ENCODE peak calls at places on chromosome 1, in eight cellular contexts. L is uterus, Q is neural progenitor cell, H is foreskin fibroblast, W is Peyer's patch, R is mucosa of descending colon, A is IMR-90, M is cardiac fibroblast. Z is an unnamed sample.

GRCh38 chr1:192952646-192953045 is 106.5 kb downstream of the UCHL5 start:
- DNase-seq in R (no peak), Q (no peak), L (no peak), A (peak; percentile 33), M (peak; percentile 73), H (peak; percentile 54), W (no peak), Z (peak; percentile 22)

GRCh38 chr1:156898151-156898550 is 4.6 kb downstream of the PEAR1 start:
- DNase-seq in W (no peak), Q (no peak), A (peak; percentile 72), R (no peak), M (peak; percentile 78), L (peak; percentile 60), H (peak; percentile 51), Z (no peak)

GRCh38 chr1:219304227-219305226 is 130.8 kb downstream of the LYPLAL1 start:
- DNase-seq in L (no peak), R (no peak), A (peak; percentile 67), M (peak; percentile 91), Q (no peak), W (no peak), H (peak; percentile 81), Z (no peak)

GRCh38 chr1:9201421-9202239 is 32.9 kb upstream of the H6PD start:
- DNase-seq in A (peak; percentile 86), M (peak; percentile 72), L (no peak), H (peak; percentile 84), W (no peak), R (no peak), Q (peak; percentile 61), Z (peak; percentile 57)

GRCh38 chr1:241857131-241857530 is 9.1 kb downstream of the EXO1 start:
- DNase-seq in L (no peak), A (no peak), M (no peak), Q (no peak), H (peak; percentile 55), R (no peak), W (no peak), Z (no peak)

GRCh38 chr1:240888039-240888786 is 276.3 kb upstream of the GREM2 start:
- DNase-seq in M (peak; percentile 23), A (no peak), Q (peak; percentile 65), L (no peak), W (no peak), H (peak; percentile 24), R (peak; percentile 48), Z (no peak)

GRCh38 chr1:6445062-6445763 is 20.6 kb downstream of the ESPN start:
- DNase-seq in R (peak; percentile 76), A (peak; percentile 15), H (peak; percentile 58), L (no peak), Q (peak; percentile 72), M (peak; percentile 56), W (no peak), Z (no peak)

GRCh38 chr1:30286984-30287839 is 436.2 kb downstream of the MATN1 start:
- DNase-seq in Q (no peak), R (no peak), H (no peak), W (no peak), L (no peak), M (no peak), A (no peak), Z (no peak)

GRCh38 chr1:30375156-30375555 is 348.2 kb downstream of the MATN1 start:
- DNase-seq in R (no peak), A (no peak), H (no peak), Q (no peak), M (no peak), L (no peak), W (peak; percentile 9), Z (no peak)

GRCh38 chr1:1768249-1768992 is 9.8 kb downstream of the NADK start:
- DNase-seq in A (no peak), H (no peak), Q (no peak), R (no peak), L (no peak), W (no peak), M (no peak), Z (no peak)

GRCh38 chr1:167165948-167166702 is 54.6 kb upstream of the POU2F1 start:
- DNase-seq in M (no peak), R (peak; percentile 59), H (no peak), W (no peak), Q (peak; percentile 92), A (no peak), L (no peak), Z (no peak)

GRCh38 chr1:58581641-58582040 is 4.6 kb upstream of the TACSTD2 start:
- DNase-seq in Q (no peak), A (no peak), H (no peak), W (no peak), R (no peak), M (no peak), L (no peak), Z (no peak)

GRCh38 chr1:58585166-58585565 is 8.1 kb upstream of the TACSTD2 start:
- DNase-seq in Q (no peak), M (peak; percentile 10), H (peak; percentile 17), W (no peak), R (no peak), A (no peak), L (no peak), Z (no peak)

GRCh38 chr1:58584082-58584895 is 7.2 kb upstream of the TACSTD2 start:
- DNase-seq in R (no peak), H (peak; percentile 96), W (peak; percentile 25), L (peak; percentile 89), M (peak; percentile 96), Q (no peak), A (peak; percentile 96), Z (peak; percentile 94)

GRCh38 chr1:58585591-58586151 is 8.6 kb upstream of the TACSTD2 start:
- DNase-seq in H (peak; percentile 39), M (peak; percentile 58), W (no peak), A (peak; percentile 56), Q (no peak), R (no peak), L (peak; percentile 49), Z (no peak)

DNA sequence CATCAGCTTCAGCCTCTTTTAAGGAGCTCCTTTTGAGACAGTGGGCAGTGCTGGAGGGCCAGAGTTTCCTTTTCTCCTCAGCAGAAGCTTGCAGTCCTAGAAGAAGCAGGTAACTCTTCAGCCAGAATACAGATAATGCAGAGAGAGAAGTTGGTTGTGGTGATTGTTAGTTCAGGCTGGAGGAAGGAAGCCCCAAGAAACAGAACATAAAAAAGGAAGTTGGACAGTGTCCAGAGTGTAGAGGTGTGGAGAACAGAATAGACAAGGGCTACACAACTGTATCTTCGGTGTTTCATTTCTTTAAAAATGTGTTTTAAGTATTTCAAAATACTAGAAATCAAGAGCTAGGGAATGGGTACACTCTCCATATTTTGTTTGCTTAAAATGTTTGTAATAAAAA is 6.4 kb upstream of the TACSTD2 start:
- DNase-seq in A (no peak), Q (no peak), M (no peak), R (no peak), W (no peak), L (no peak), H (peak; percentile 36), Z (no peak)
- H3K4me3 ChIP-seq in A (no peak overlapping the region), Q (no peak overlapping the region), M (no peak overlapping the region), R (no peak overlapping the region), W (no peak overlapping the region), L (no peak overlapping the region), H (no peak overlapping the region), Z (no peak overlapping the region)

GRCh38 chr1:26839339-26839722 is 12.8 kb downstream of the ZDHHC18 start:
- DNase-seq in R (no peak), A (no peak), W (no peak), M (no peak), H (no peak), Q (no peak), L (no peak), Z (no peak)

GRCh38 chr1:26848499-26848898 is 14.4 kb upstream of the SFN start:
- DNase-seq in Q (no peak), H (no peak), M (no peak), W (no peak), A (no peak), R (no peak), L (no peak), Z (no peak)

GRCh38 chr1:26848947-26849774 is 13.8 kb upstream of the SFN start:
- DNase-seq in Q (no peak), A (peak; percentile 90), H (peak; percentile 96), M (peak; percentile 94), L (peak; percentile 72), W (no peak), R (peak; percentile 93), Z (peak; percentile 36)

GRCh38 chr1:26839779-26840178 is 13.3 kb downstream of the ZDHHC18 start:
- DNase-seq in R (no peak), W (no peak), L (no peak), Q (no peak), A (no peak), M (no peak), H (no peak), Z (no peak)

GRCh38 chr1:26844389-26844788 is 17.9 kb downstream of the ZDHHC18 start:
- DNase-seq in W (no peak), L (no peak), M (no peak), H (peak; percentile 38), A (no peak), Q (no peak), R (no peak), Z (no peak)
- TF ChIP-seq CTCF in W (no peak), L (no peak), M (no peak), H (no peak), A (no peak), Q (no peak), R (no peak), Z (no peak)

DNA sequence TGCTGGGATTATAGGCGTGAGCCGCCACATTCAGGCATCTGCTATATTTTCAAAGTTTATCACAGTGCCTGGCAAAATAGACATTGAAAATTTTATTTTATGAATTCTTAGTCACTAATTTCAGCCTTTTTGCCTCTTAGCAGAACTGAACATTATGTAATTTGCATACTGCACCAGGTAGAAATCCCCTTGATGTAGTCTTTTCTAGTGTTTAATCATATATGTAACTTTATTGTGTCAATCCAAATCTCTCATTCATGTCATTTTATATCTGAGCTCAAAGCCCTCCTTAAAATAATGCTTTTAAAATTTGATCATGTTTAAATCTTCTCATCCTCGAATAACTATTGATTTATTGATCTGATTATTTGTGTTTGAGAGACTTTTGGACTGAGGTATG is 19.2 kb downstream of the WDTC1 start:
- DNase-seq in W (no peak), R (no peak), L (no peak), H (no peak), A (no peak), Q (no peak), M (no peak), Z (no peak)
- H3K4me3 ChIP-seq in W (no peak overlapping the region), R (no peak overlapping the region), L (no peak overlapping the region), H (no peak overlapping the region), A (no peak overlapping the region), Q (no peak overlapping the region), M (no peak overlapping the region), Z (no peak overlapping the region)

DNA sequence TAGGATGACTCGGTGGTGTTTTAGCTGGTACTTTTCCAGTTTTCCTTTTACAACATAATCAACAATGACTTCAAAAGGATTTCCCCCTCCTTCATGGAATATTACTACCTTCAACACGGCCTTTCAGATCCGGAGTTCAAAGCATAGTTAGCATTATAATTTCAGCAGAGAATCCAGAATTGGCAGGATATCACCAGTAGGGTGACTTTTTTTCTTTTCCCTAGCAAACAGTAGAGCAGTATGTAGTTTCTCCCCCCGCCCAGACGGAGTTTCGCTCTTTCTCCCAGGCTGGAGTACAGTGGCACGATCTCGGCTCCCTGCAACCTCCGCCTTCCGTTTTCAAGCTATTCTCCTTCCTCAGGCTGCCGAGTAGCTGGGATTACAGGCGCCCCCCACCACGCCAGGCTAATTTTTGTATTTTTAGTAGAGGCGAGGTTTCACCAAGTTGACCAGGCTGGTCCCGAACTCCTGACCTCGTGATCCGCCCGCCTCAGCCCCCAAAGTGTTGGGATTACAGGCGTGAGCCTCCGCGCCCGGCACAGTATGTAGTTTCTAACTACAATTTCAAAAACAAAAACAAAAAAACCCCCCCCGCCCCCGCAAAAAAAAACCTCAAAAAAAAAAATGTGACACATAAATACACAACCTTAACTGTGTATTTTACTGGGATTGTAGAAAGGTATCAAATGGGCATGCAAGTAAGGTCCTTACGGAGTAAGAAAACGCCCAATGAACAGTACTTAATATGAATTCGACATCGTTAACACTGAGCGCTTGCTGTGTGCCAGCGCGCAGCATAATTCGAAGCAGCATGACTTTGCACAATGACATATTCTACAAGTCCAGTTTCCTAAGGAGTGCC is 1.5 kb upstream of the COX20 start:
- DNase-seq in L (peak; percentile 66), R (peak; percentile 76), W (peak; percentile 54), A (peak; percentile 69), H (peak; percentile 71), M (peak; percentile 78), Q (peak; percentile 65), Z (peak; percentile 49)
- TF ChIP-seq CTCF in L (peak; percentile 8), R (no peak), W (peak; percentile 53), A (peak; percentile 27), H (peak; percentile 5), M (peak; percentile 30), Q (peak; percentile 18), Z (peak; percentile 24)

Z was measured in astrocyte of the cerebellum.